ENCODE peak calls at places on chromosomes 12 and 14, in four cellular contexts. O is CD8-positive, alpha-beta memory T cell; Y is NCI-H69; E is MV-4-11. V is an unnamed sample.

GRCh38 chr14:104286086-104286485 is 147.7 kb downstream of the KIF26A start:
- DNase-seq in O (peak), Y (no peak), E (no peak), V (no peak)

GRCh38 chr12:94416613-94417012 is 43.1 kb downstream of the CEP83 start:
- DNase-seq in O (no peak), Y (peak), E (no peak), V (no peak)

GRCh38 chr12:59650594-59651229 is 54.9 kb downstream of the SLC16A7 start:
- DNase-seq in O (no peak), Y (no peak), E (no peak), V (no peak)

GRCh38 chr14:51860836-51861583 is 598 bp downstream of the GNG2 start:
- DNase-seq in O (no peak), Y (peak), E (no peak), V (no peak)

GRCh38 chr14:64821651-64822050 is 58.1 kb downstream of the SPTB start:
- DNase-seq in O (no peak), Y (no peak), E (no peak), V (no peak)

GRCh38 chr14:38716871-38717270 is 386.2 kb downstream of the SEC23A start:
- DNase-seq in O (no peak), Y (peak), E (no peak), V (no peak)

GRCh38 chr12:53180931-53181645 is 363 bp upstream of the CSAD start:
- DNase-seq in O (peak), Y (peak), E (peak), V (peak)

GRCh38 chr12:16350682-16351081 is 3.2 kb downstream of the MGST1 start:
- DNase-seq in O (no peak), Y (peak), E (peak), V (peak)

GRCh38 chr12:48744251-48745008 is 27.9 kb upstream of the CCNT1 start:
- DNase-seq in O (no peak), Y (peak), E (no peak), V (no peak)

GRCh38 chr12:26273811-26274210 is 78.4 kb downstream of the SSPN start:
- DNase-seq in O (no peak), Y (no peak), E (no peak), V (no peak)

GRCh38 chr12:89882051-89882450 is 173.4 kb upstream of the ATP2B1 start:
- DNase-seq in O (no peak), Y (peak), E (peak), V (no peak)

GRCh38 chr12:45730842-45731336 is 1.4 kb downstream of the ARID2 start:
- DNase-seq in O (peak), Y (peak), E (peak), V (no peak)

GRCh38 chr12:120282229-120282628 is 9.5 kb downstream of the RNU4-2 start:
- DNase-seq in O (no peak), Y (no peak), E (no peak), V (no peak)

GRCh38 chr12:14373202-14373601 is 7.7 kb downstream of the ATF7IP start:
- DNase-seq in O (no peak), Y (peak), E (no peak), V (no peak)

GRCh38 chr14:59161571-59162175 is 26.8 kb upstream of the DAAM1 start:
- DNase-seq in O (no peak), Y (peak), E (peak), V (peak)

GRCh38 chr14:27096091-27096490 is 498.3 kb upstream of the NOVA1 start:
- DNase-seq in O (no peak), Y (no peak), E (no peak), V (no peak)

GRCh38 chr14:55749201-55749812 is 169.3 kb downstream of the KTN1 start:
- DNase-seq in O (no peak), Y (peak), E (peak), V (no peak)

GRCh38 chr14:24576178-24576577 is at the start of gene CTSG:
- DNase-seq in O (no peak), Y (no peak), E (peak), V (no peak)

GRCh38 chr12:52539024-52539820 is 13.7 kb downstream of the KRT71 start:
- DNase-seq in O (no peak), Y (peak), E (no peak), V (no peak)

GRCh38 chr14:33848706-33849454 is 102.0 kb downstream of the EGLN3 start:
- DNase-seq in O (no peak), Y (peak), E (no peak), V (peak)

GRCh38 chr12:38158428-38159091 is 158.0 kb upstream of the ALG10B start:
- DNase-seq in O (no peak), Y (no peak), E (no peak), V (no peak)

GRCh38 chr12:121779422-121779895 is 14.0 kb downstream of the RHOF start:
- DNase-seq in O (no peak), Y (no peak), E (no peak), V (no peak)

GRCh38 chr12:38838211-38838850 is 67.1 kb downstream of the CPNE8 start:
- DNase-seq in O (no peak), Y (no peak), E (peak), V (no peak)

GRCh38 chr12:18837025-18837424 is 99.1 kb downstream of the CAPZA3 start:
- DNase-seq in O (no peak), Y (peak), E (no peak), V (no peak)

GRCh38 chr12:124744659-124745467 is 118.8 kb downstream of the SCARB1 start:
- DNase-seq in O (no peak), Y (peak), E (no peak), V (peak)

GRCh38 chr12:51318846-51319570 is 5.0 kb downstream of the BIN2 start:
- DNase-seq in O (peak), Y (peak), E (peak), V (no peak)

GRCh38 chr12:65943388-65944137 is 119.3 kb downstream of the HMGA2 start:
- DNase-seq in O (no peak), Y (no peak), E (no peak), V (no peak)

GRCh38 chr14:106578479-106578878 is 1052.1 kb downstream of the TMEM121 start:
- DNase-seq in O (no peak), Y (no peak), E (no peak), V (no peak)

GRCh38 chr14:24273422-24273998 is 2.1 kb upstream of the RABGGTA start:
- DNase-seq in O (peak), Y (peak), E (no peak), V (no peak)

GRCh38 chr14:31884776-31885379 is 192.2 kb upstream of the ARHGAP5 start:
- DNase-seq in O (no peak), Y (no peak), E (no peak), V (no peak)

V was measured in HCT116.